ENCODE peak calls at places on chromosomes 2 and 18, in four cellular contexts. F is HepG2, M is K562, C is GM12878. Z is an unnamed sample.

GRCh38 chr18:13095466-13095865 is 104.3 kb downstream of the CEP192 start:
- DNase-seq in F (no peak), C (no peak), M (no peak), Z (no peak)

GRCh38 chr2:143355814-143356213 is 226.6 kb downstream of the ARHGAP15 start:
- DNase-seq in C (no peak), F (no peak), M (no peak), Z (no peak)

GRCh38 chr2:696999-697627 is 19.9 kb upstream of the TMEM18 start:
- DNase-seq in M (no peak), F (no peak), C (no peak), Z (no peak)

GRCh38 chr18:58355243-58355642 is 273.6 kb downstream of the ALPK2 start:
- DNase-seq in F (no peak), M (no peak), C (no peak), Z (no peak)

GRCh38 chr2:39772086-39772811 is 6.8 kb downstream of the THUMPD2 start:
- DNase-seq in M (no peak), C (no peak), F (no peak), Z (no peak)

GRCh38 chr2:226799211-226799975 is at the start of gene IRS1:
- DNase-seq in F (peak), C (no peak), M (peak), Z (peak)

GRCh38 chr2:55144922-55145820 is 86.9 kb downstream of the CLHC1 start:
- DNase-seq in C (no peak), M (no peak), F (no peak), Z (no peak)

GRCh38 chr18:75070625-75071483 is 138.1 kb downstream of the PTGR3 start:
- DNase-seq in M (peak), C (peak), F (peak), Z (no peak)

GRCh38 chr2:36408198-36408703 is 52.7 kb downstream of the CRIM1 start:
- DNase-seq in F (no peak), C (no peak), M (no peak), Z (peak)

GRCh38 chr2:13821255-13821880 is 811.1 kb upstream of the LRATD1 start:
- DNase-seq in F (no peak), M (no peak), C (no peak), Z (no peak)

GRCh38 chr18:67864677-67865340 is 348.3 kb upstream of the DSEL start:
- DNase-seq in M (no peak), C (no peak), F (no peak), Z (no peak)

GRCh38 chr2:98502556-98503335 is 58.1 kb downstream of the INPP4A start:
- DNase-seq in F (no peak), C (no peak), M (no peak), Z (no peak)

GRCh38 chr2:182649316-182649715 is 66.7 kb upstream of the DNAJC10 start:
- DNase-seq in C (no peak), M (peak), F (peak), Z (no peak)

GRCh38 chr2:193377789-193378188 is 1183.1 kb upstream of the TMEFF2 start:
- DNase-seq in F (no peak), C (no peak), M (no peak), Z (no peak)

GRCh38 chr2:29731948-29732347 is 189.4 kb downstream of the ALK start:
- DNase-seq in F (no peak), C (no peak), M (no peak), Z (no peak)

GRCh38 chr2:152542995-152543481 is 174.2 kb downstream of the PRPF40A start:
- DNase-seq in C (no peak), F (peak), M (no peak), Z (no peak)

GRCh38 chr2:71276311-71277158 is 49.6 kb upstream of the PAIP2B start:
- DNase-seq in F (peak), C (peak), M (peak), Z (peak)

GRCh38 chr2:37873749-37874330 is 51.2 kb upstream of the RMDN2 start:
- DNase-seq in M (no peak), F (no peak), C (no peak), Z (no peak)

GRCh38 chr2:54483426-54483825 is 27.3 kb downstream of the SPTBN1 start:
- DNase-seq in C (no peak), F (peak), M (no peak), Z (no peak)

GRCh38 chr2:236146436-236146835 is 21.8 kb downstream of the GBX2 start:
- DNase-seq in F (no peak), M (no peak), C (no peak), Z (no peak)

GRCh38 chr2:241933175-241933911 is 63.8 kb downstream of the RTP5 start:
- DNase-seq in M (no peak), F (no peak), C (no peak), Z (no peak)

GRCh38 chr2:200302940-200303727 is 3.4 kb upstream of the SPATS2L start:
- DNase-seq in F (peak), M (no peak), C (no peak), Z (no peak)

GRCh38 chr2:225100856-225101294 is 58.6 kb upstream of the DOCK10 start:
- DNase-seq in F (no peak), C (no peak), M (peak), Z (no peak)

GRCh38 chr2:220648628-220649027 is 923.5 kb downstream of the EPHA4 start:
- DNase-seq in C (no peak), F (no peak), M (no peak), Z (no peak)

DNA sequence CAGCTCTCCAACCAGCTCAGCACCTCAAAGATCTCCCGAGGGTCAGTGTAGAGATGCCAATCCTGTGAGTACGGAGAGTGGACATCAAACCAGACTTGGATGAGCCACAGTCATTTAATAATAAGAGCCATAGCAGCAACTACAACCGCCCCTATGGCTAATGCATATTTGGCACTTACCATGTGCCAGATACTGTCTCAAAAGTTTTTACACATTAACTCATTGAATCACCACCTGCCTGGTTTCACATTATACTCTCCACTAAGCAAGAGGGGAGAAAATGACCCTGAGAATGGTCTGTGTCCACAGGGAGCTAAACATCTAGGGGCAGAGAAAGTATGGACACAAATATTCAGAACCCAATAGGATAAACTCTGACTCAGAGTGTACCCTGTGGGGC is 2.6 kb downstream of the CNPPD1 start:
- DNase-seq in C (no peak), M (no peak), F (no peak), Z (no peak)
- TF ChIP-seq BRCA1 in C (no peak), M (no peak), F (no peak), Z (no peak)

GRCh38 chr2:214051585-214051984 is 359.3 kb upstream of the VWC2L start:
- DNase-seq in F (no peak), M (no peak), C (no peak), Z (no peak)
- TF ChIP-seq EP300 in F (no peak), M (no peak), C (no peak), Z (no peak)

GRCh38 chr18:35525795-35526475 is 28.2 kb upstream of the INO80C start:
- DNase-seq in M (no peak), C (no peak), F (no peak), Z (no peak)
- TF ChIP-seq SRF in M (no peak), C (no peak), F (no peak), Z (no peak)

DNA sequence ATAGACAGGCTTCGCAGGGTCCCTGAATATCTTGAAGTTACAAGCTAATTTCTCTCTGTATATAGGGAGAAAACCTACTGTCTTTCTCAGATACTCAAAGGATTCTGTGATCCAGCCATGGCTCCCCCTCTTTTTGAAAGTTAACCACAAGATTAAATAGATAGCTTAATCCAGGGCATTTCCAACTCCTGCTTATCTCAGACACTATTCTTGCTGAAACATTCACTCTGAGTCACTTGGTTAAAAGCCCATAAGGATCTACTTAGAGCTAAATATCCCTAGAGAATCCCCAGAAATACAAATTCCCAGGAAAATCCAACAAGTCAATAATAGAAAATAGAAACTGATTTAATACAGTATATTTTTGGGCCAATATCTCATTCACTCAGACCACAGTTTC is 179.1 kb upstream of the LYPD1 start:
- DNase-seq in M (no peak), F (no peak), C (no peak), Z (no peak)
- TF ChIP-seq BRCA1 in M (no peak), F (no peak), C (no peak), Z (no peak)

GRCh38 chr2:228771719-228772254 is 499.3 kb downstream of the PID1 start:
- DNase-seq in M (no peak), C (no peak), F (no peak), Z (no peak)

GRCh38 chr2:228763600-228763999 is 507.5 kb downstream of the PID1 start:
- DNase-seq in C (no peak), M (no peak), F (no peak), Z (no peak)

GRCh38 chr2:228771306-228771705 is 499.8 kb downstream of the PID1 start:
- DNase-seq in M (no peak), F (no peak), C (no peak), Z (no peak)

GRCh38 chr2:228767196-228767595 is 503.9 kb downstream of the PID1 start:
- DNase-seq in F (no peak), M (no peak), C (no peak), Z (no peak)

GRCh38 chr2:228768818-228769217 is 502.3 kb downstream of the PID1 start:
- DNase-seq in F (no peak), M (no peak), C (no peak), Z (no peak)
- TF ChIP-seq EP300 in F (no peak), M (no peak), C (no peak), Z (no peak)

GRCh38 chr2:234399451-234400246 is 97.2 kb downstream of the ARL4C start:
- DNase-seq in F (no peak), M (no peak), C (no peak), Z (no peak)
- TF ChIP-seq SRF in F (no peak), M (no peak), C (no peak), Z (no peak)

GRCh38 chr2:102065675-102066252 is 74.0 kb downstream of the IL1R2 start:
- DNase-seq in C (no peak), F (peak), M (peak), Z (no peak)
- TF ChIP-seq BRCA1 in C (no peak), F (no peak), M (no peak), Z (no peak)

GRCh38 chr2:16666453-16666801 is 793 bp upstream of the CYRIA start:
- DNase-seq in F (no peak), M (no peak), C (no peak), Z (peak)

GRCh38 chr2:16663121-16663905 is 2.3 kb downstream of the CYRIA start:
- DNase-seq in C (no peak), F (no peak), M (no peak), Z (no peak)

GRCh38 chr2:16664809-16665745 is 557 bp downstream of the CYRIA start:
- DNase-seq in C (no peak), F (no peak), M (no peak), Z (no peak)

GRCh38 chr2:16664052-16664731 is 1.4 kb downstream of the CYRIA start:
- DNase-seq in M (no peak), F (no peak), C (no peak), Z (no peak)

DNA sequence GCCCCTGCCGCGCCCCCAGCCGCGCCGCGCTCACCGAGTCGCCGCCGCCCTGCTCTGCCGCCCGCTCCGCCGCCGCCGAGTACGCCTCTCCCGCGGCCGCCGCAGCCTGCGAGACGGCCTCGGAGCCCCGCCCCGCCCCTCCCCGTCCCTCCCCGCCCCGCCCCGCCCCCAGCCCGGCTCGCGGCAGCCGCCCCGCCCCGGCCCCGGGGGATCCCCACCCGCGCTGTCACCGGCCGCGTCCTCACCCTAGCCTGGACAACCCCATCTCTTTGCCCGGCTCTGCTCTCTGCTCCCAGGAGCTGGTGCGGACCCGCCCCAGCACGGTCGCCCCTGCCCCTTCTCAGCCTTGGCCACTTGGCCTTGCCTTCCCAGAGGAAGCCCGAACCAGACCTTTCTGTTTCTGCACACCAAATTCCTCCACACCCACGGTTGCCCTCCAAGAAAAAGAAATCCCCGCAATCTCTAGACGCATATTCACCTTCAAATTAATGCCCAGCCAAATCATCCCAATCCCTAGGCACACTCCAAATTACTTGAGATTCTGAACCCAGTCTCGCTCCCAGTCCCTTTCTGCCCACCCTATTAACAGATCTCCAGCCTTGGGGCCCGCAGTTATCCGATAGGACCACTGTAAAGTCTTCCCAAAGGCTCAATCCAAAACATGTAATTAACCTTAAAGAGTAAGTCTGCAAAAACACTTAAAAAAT is at the start of gene CYRIA:
- DNase-seq in C (no peak), F (no peak), M (peak), Z (no peak)
- TF ChIP-seq EP300 in C (no peak), F (no peak), M (no peak), Z (no peak)

DNA sequence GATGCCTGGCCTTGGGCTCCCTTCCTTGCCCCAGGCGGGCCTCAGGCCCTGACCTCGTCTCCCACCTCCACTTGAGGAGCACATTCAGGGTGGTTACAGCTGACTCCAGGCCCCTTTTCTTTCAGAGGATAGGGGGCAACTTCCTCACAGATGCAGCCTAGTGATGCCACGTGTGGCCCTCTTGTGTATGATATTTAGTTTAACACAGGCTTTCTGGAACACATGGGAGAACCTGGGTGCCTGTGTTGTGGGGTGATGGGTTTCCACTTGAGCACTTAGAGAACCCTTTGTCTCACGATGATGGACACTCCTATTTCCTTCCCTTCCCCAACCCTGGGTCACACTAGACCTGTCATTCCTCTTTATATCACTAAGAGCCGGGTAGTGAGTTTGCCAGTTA is 6.8 kb upstream of the KCNS3 start:
- DNase-seq in M (no peak), F (no peak), C (no peak), Z (no peak)
- TF ChIP-seq SRF in M (no peak), F (no peak), C (no peak), Z (no peak)

GRCh38 chr2:78757191-78757590 is 268.3 kb upstream of the REG3G start:
- DNase-seq in M (no peak), C (no peak), F (no peak), Z (peak)
- TF ChIP-seq BRCA1 in M (no peak), C (no peak), F (no peak), Z (no peak)

Z was measured in H1.